ENCODE peak calls at places on chromosomes 3 and 15, in four cellular contexts. Q is HepG2, L is K562, C is GM12878. R is an unnamed sample.

GRCh38 chr15:55322452-55322851 is 3.4 kb downstream of the PIGB start:
- DNase-seq in C (no peak), L (no peak), Q (peak; percentile 5), R (no peak)

GRCh38 chr15:77656294-77656693 is 23.6 kb upstream of the LINGO1 start:
- DNase-seq in L (no peak), C (no peak), Q (no peak), R (no peak)

GRCh38 chr3:94098487-94098886 is 35.6 kb downstream of the NSUN3 start:
- DNase-seq in C (no peak), L (no peak), Q (no peak), R (no peak)

GRCh38 chr3:72343078-72343477 is 505.2 kb downstream of the SHQ1 start:
- DNase-seq in Q (no peak), C (no peak), L (no peak), R (no peak)

GRCh38 chr3:46986782-46987484 is 7.5 kb downstream of the NBEAL2 start:
- DNase-seq in L (no peak), Q (no peak), C (no peak), R (no peak)

GRCh38 chr3:15933439-15934144 is 135.8 kb upstream of the ANKRD28 start:
- DNase-seq in C (no peak), Q (no peak), L (no peak), R (no peak)

GRCh38 chr3:27349832-27350231 is 19.4 kb downstream of the NEK10 start:
- DNase-seq in Q (no peak), C (peak; percentile 56), L (no peak), R (no peak)

GRCh38 chr15:75235051-75235673 is 23.0 kb upstream of the GOLGA6C start:
- DNase-seq in L (no peak), Q (no peak), C (no peak), R (no peak)

GRCh38 chr3:47004369-47005211 is 25.1 kb downstream of the NBEAL2 start:
- DNase-seq in Q (no peak), C (no peak), L (no peak), R (no peak)

GRCh38 chr15:60299452-60300047 is 98.2 kb downstream of the ANXA2 start:
- DNase-seq in C (no peak), L (peak; percentile 22), Q (no peak), R (peak; percentile 57)

GRCh38 chr15:95712785-95713184 is 617.7 kb upstream of the NR2F2 start:
- DNase-seq in L (no peak), C (no peak), Q (no peak), R (no peak)

GRCh38 chr15:94232107-94232506 is 746 bp downstream of the MCTP2 start:
- DNase-seq in L (no peak), C (peak; percentile 28), Q (no peak), R (no peak)

GRCh38 chr15:67189326-67190051 is 65.0 kb downstream of the AAGAB start:
- DNase-seq in L (no peak), Q (no peak), C (no peak), R (no peak)

GRCh38 chr3:168807426-168807825 is 711.7 kb upstream of the GOLIM4 start:
- DNase-seq in Q (no peak), C (no peak), L (no peak), R (peak; percentile 44)

GRCh38 chr3:116443096-116443793 is 2.0 kb downstream of the LSAMP start:
- DNase-seq in Q (no peak), C (no peak), L (no peak), R (no peak)

GRCh38 chr3:122619040-122619439 is 41.6 kb downstream of the PARP15 start:
- DNase-seq in Q (no peak), C (peak; percentile 36), L (no peak), R (no peak)

GRCh38 chr3:159830523-159831151 is 158.0 kb upstream of the IL12A start:
- DNase-seq in C (no peak), Q (no peak), L (no peak), R (no peak)

GRCh38 chr15:78007965-78008886 is 69.3 kb downstream of the TBC1D2B start:
- DNase-seq in L (no peak), Q (no peak), C (no peak), R (no peak)

GRCh38 chr3:186461141-186461540 is 83.0 kb downstream of the CRYGS start:
- DNase-seq in L (peak; percentile 71), C (no peak), Q (no peak), R (no peak)

GRCh38 chr3:32899265-32899664 is 52.2 kb upstream of the CCR4 start:
- DNase-seq in C (no peak), L (no peak), Q (no peak), R (no peak)

GRCh38 chr3:32901005-32901932 is 50.2 kb upstream of the CCR4 start:
- DNase-seq in L (no peak), C (no peak), Q (no peak), R (no peak)

GRCh38 chr3:32897981-32898623 is 53.3 kb upstream of the CCR4 start:
- DNase-seq in C (no peak), Q (no peak), L (no peak), R (no peak)

DNA sequence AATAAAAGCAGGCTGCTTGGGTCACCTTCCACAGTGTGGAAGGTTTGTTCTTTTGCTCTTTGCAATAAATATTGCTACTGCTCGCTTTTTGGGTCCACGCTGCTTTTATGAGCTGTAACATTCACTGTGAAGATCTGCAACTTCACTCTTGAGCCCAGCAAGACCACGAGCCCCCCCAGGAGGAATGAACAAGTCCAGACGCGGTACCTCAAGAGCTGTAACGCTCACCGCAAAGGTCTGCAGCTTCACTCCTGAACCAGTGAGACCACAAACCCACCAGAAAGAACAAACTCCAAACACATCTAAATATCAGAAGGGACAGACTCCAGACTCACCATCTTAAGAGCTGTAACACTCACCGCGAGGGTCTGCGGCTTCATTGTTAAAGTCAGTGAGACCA is 47.5 kb upstream of the CCR4 start:
- DNase-seq in C (no peak), L (no peak), Q (no peak), R (no peak)
- TF ChIP-seq TARDBP in C (no peak), L (no peak), Q (no peak), R (no peak)

DNA sequence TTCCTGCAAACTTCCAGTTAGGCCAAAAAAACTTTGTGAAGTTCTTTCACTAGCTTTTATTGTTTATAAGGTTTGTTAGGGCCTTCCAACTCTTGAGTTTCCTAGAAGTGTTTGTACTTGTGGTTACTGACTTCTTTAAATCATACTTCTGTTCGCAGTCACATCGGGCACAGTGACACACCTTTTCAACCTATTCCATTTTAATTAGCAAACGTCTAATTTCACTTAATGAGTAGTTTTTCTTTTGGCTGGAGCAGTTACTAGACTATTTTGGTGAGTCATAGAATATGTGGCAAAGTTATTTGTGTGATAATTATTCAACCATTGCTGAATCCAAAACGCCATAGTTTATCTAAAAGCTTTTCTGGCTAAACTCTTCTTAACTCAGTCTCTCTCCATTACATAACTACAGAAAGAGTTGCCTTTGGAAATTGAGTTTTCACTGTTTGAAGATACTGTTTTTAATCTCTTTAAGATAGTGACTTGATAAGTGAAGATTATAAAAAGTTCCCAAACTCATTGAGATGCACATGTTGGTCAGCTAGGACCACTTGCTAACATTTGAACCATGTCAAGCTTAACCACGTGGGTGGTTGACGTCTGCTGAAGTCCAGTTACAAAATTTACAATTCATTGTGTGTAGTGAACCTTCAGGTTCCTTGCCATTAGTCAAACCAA is 21.5 kb downstream of the CNOT10 start:
- DNase-seq in C (no peak), L (no peak), Q (no peak), R (no peak)
- TF ChIP-seq FOXM1 in C (no peak), L (no peak), Q (no peak), R (no peak)

DNA sequence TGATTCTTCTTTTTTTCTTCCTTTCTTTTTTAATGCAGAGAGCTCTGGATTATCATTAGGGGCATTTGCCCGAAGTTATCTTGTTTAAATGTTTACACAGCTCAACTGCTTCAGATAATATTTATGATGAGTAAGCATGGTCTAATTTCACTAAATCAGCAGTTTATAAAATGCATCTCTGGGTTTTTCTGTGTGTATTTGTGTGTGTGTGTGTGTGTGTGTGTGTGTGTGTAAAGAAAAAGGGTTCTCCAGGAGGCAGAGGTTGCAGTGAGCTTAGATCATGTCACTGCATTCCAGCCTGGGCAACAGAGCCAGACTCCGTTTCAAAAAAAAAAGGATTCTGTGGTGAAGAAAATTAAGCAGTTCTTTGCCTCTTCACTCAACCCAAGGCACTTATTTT is 25.9 kb upstream of the TNFSF10 start:
- DNase-seq in L (no peak), Q (no peak), C (no peak), R (no peak)
- TF ChIP-seq TARDBP in L (no peak), Q (no peak), C (no peak), R (no peak)

GRCh38 chr15:39936187-39936586 is 2.3 kb downstream of the EIF2AK4 start:
- DNase-seq in Q (no peak), L (no peak), C (no peak), R (no peak)

GRCh38 chr15:39936681-39937080 is 2.8 kb downstream of the EIF2AK4 start:
- DNase-seq in C (no peak), Q (no peak), L (no peak), R (no peak)

GRCh38 chr15:39934415-39935044 is 615 bp downstream of the EIF2AK4 start:
- DNase-seq in L (no peak), Q (peak; percentile 9), C (no peak), R (no peak)

GRCh38 chr15:39935241-39935640 is 1.3 kb downstream of the EIF2AK4 start:
- DNase-seq in C (no peak), Q (no peak), L (no peak), R (no peak)

GRCh38 chr15:39931615-39932014 is 2.3 kb upstream of the EIF2AK4 start:
- DNase-seq in L (no peak), C (no peak), Q (no peak), R (no peak)
- TF ChIP-seq FOXM1 in L (no peak), C (no peak), Q (no peak), R (no peak)

GRCh38 chr3:135982404-135982761 is 16.9 kb downstream of the PPP2R3A start:
- DNase-seq in Q (no peak), L (no peak), C (no peak), R (no peak)

GRCh38 chr3:135981701-135982403 is 16.3 kb downstream of the PPP2R3A start:
- DNase-seq in C (no peak), L (no peak), Q (no peak), R (no peak)

GRCh38 chr3:135987647-135988046 is 22.1 kb downstream of the PPP2R3A start:
- DNase-seq in L (no peak), C (no peak), Q (no peak), R (no peak)

GRCh38 chr3:135980343-135980742 is 14.8 kb downstream of the PPP2R3A start:
- DNase-seq in C (no peak), Q (no peak), L (no peak), R (no peak)

GRCh38 chr3:135982922-135983581 is 17.5 kb downstream of the PPP2R3A start:
- DNase-seq in C (no peak), L (no peak), Q (no peak), R (no peak)
- TF ChIP-seq TARDBP in C (no peak), L (no peak), Q (no peak), R (no peak)